ENCODE peak calls at places on chromosomes 16 and 17, in five cellular contexts. P, H, F, M and J are unnamed samples.

GRCh38 chr17:48160177-48160967 is 52.8 kb downstream of the SNX11 start:
- DNase-seq in P (peak), H (peak), F (no peak), M (no peak), J (no peak)

GRCh38 chr17:46915596-46915995 is 7.4 kb upstream of the GOSR2 start:
- DNase-seq in P (no peak), H (no peak), F (no peak), M (peak), J (no peak)

GRCh38 chr17:5499790-5500189 is 13.4 kb downstream of the MIS12 start:
- DNase-seq in P (peak), H (peak), F (peak), M (no peak), J (peak)

GRCh38 chr16:87802670-87803069 is 36.9 kb upstream of the KLHDC4 start:
- DNase-seq in P (no peak), H (no peak), F (no peak), M (no peak), J (no peak)

GRCh38 chr16:85796599-85796998 is 2.7 kb downstream of the EMC8 start:
- DNase-seq in P (no peak), H (no peak), F (no peak), M (no peak), J (no peak)

GRCh38 chr17:52201764-52202571 is 43.5 kb upstream of the CA10 start:
- DNase-seq in P (no peak), H (no peak), F (no peak), M (no peak), J (peak)

GRCh38 chr17:45784583-45785372 is 658 bp downstream of the CRHR1 start:
- DNase-seq in P (peak), H (peak), F (peak), M (no peak), J (peak)

GRCh38 chr17:8162232-8162996 is at the start of gene VAMP2:
- DNase-seq in P (no peak), H (peak), F (peak), M (peak), J (no peak)

GRCh38 chr16:84976644-84977400 is 34.5 kb downstream of the ZDHHC7 start:
- DNase-seq in P (no peak), H (no peak), F (no peak), M (no peak), J (no peak)

GRCh38 chr17:61088556-61088955 is 311.1 kb upstream of the TBX2 start:
- DNase-seq in P (no peak), H (no peak), F (peak), M (no peak), J (no peak)

GRCh38 chr17:46000757-46001156 is 1.7 kb downstream of the STH start:
- DNase-seq in P (no peak), H (no peak), F (no peak), M (no peak), J (no peak)

GRCh38 chr17:53844476-53845107 is 21.9 kb downstream of the KIF2B start:
- DNase-seq in P (no peak), H (no peak), F (no peak), M (no peak), J (no peak)

GRCh38 chr16:19389246-19389645 is 28.4 kb upstream of the TMC5 start:
- DNase-seq in P (peak), H (peak), F (no peak), M (no peak), J (peak)

GRCh38 chr16:68396481-68396880 is 51.8 kb downstream of the SMPD3 start:
- DNase-seq in P (no peak), H (no peak), F (peak), M (no peak), J (no peak)

GRCh38 chr17:21355586-21355985 is 20.6 kb upstream of the KCNJ12 start:
- DNase-seq in P (no peak), H (no peak), F (no peak), M (no peak), J (no peak)

GRCh38 chr17:7440823-7441174 is 1.5 kb downstream of the FGF11 start:
- DNase-seq in P (no peak), H (peak), F (peak), M (no peak), J (no peak)

GRCh38 chr17:27630607-27631408 is at the start of gene LGALS9:
- DNase-seq in P (no peak), H (no peak), F (peak), M (no peak), J (no peak)

GRCh38 chr17:72122002-72122310 is 1.1 kb downstream of the SOX9 start:
- DNase-seq in P (no peak), H (no peak), F (peak), M (no peak), J (no peak)

GRCh38 chr17:62898239-62898864 is 67.7 kb upstream of the TANC2 start:
- DNase-seq in P (no peak), H (no peak), F (peak), M (peak), J (no peak)

GRCh38 chr17:49013311-49014205 is 16.4 kb downstream of the IGF2BP1 start:
- DNase-seq in P (peak), H (peak), F (peak), M (no peak), J (peak)

GRCh38 chr17:2025622-2026309 is 632 bp upstream of the RTN4RL1 start:
- DNase-seq in P (peak), H (peak), F (peak), M (peak), J (peak)

GRCh38 chr17:73434154-73434553 is 122.4 kb upstream of the CDC42EP4 start:
- DNase-seq in P (no peak), H (no peak), F (no peak), M (no peak), J (no peak)

GRCh38 chr17:50981279-50981678 is 115.1 kb upstream of the TOB1 start:
- DNase-seq in P (no peak), H (no peak), F (no peak), M (no peak), J (no peak)

GRCh38 chr17:32780721-32781120 is 96.2 kb downstream of the MYO1D start:
- DNase-seq in P (no peak), H (no peak), F (no peak), M (no peak), J (no peak)

GRCh38 chr17:59837362-59838195 is 55.2 kb downstream of the TUBD1 start:
- DNase-seq in P (peak), H (peak), F (peak), M (peak), J (peak)

GRCh38 chr17:78898075-78898836 is 4.7 kb downstream of the CEP295NL start:
- DNase-seq in P (no peak), H (no peak), F (no peak), M (peak), J (no peak)

GRCh38 chr17:18226284-18226945 is 980 bp downstream of the LLGL1 start:
- DNase-seq in P (no peak), H (no peak), F (no peak), M (no peak), J (no peak)
- H2AFZ ChIP-seq in P (no peak), H (no peak), F (no peak), M (no peak), J (peak)

GRCh38 chr16:77273-77806 is 685 bp upstream of the MPG start:
- DNase-seq in P (peak), H (peak), F (peak), M (peak), J (no peak)

GRCh38 chr16:78444-79145 is 570 bp downstream of the MPG start:
- DNase-seq in P (no peak), H (no peak), F (peak), M (no peak), J (no peak)

GRCh38 chr16:76535-77272 is 1.3 kb upstream of the MPG start:
- DNase-seq in P (no peak), H (no peak), F (peak), M (peak), J (no peak)

GRCh38 chr16:77807-78443 is at the start of gene MPG:
- DNase-seq in P (peak), H (peak), F (peak), M (peak), J (peak)

GRCh38 chr16:79146-80054 is 1.4 kb downstream of the MPG start:
- DNase-seq in P (no peak), H (no peak), F (peak), M (no peak), J (no peak)
- H3K14ac ChIP-seq in P (no peak), H (no peak), F (peak), M (no peak), J (no peak)

DNA sequence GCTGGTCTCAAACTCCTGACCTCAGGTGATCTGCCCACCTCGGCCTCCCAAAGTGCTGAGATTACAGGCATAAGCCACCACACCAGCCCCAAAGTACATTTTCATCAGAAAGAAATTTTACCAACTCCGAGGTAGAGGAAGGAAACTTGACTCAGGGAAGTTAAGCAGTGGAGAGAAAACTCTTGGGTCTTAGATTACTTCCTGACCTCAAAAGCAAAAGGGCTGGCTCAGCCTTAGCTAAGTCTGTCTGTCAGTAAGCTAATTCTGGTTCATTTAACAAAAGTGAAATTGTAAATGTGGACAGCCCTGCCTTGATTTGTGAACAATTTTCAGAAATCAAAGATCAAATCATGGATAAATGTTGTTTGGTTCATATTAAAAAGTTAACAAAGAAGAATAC is 30.6 kb downstream of the MAP2K6 start:
- DNase-seq in P (no peak), H (no peak), F (no peak), M (no peak), J (no peak)
- H2BK12ac ChIP-seq in P (no peak), H (no peak), F (no peak), M (no peak), J (no peak)

DNA sequence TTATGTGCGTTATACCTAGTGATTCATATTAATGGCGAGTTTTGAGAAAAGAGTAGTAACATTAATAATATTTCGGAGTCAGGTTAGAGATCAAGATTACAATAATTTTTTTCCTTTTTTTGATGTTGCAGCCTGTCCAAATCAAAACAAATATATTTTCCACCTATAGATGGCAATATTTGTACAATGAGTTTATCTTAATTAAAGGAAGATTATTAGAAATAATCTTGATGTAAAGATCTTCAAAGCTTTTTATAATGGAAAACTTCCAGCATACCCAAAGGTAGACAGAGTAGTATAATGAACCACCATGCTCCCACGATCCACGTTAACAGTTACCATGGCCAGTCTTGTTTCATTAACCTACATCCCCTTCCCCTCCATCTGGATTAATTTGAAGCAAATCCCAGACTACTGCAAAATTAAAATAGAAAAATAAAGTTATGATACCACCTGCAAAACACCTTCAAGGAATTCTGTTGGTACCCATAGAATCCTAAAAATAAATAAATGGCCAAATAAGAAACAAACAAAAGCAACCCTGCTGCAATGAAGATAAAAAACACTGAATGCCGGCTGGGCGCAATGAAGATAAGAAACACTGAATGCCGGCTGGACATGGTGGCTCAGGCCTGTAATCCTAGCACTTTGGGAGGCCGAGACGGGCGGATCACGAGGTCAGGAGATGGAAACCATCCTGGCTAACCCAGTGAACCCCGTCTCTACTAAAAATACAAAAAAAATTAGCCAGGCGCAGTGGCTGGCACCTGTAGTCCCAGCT is 46.5 kb upstream of the GINS3 start:
- DNase-seq in P (no peak), H (no peak), F (no peak), M (no peak), J (no peak)
- H2AFZ ChIP-seq in P (no peak), H (no peak), F (no peak), M (no peak), J (no peak)

DNA sequence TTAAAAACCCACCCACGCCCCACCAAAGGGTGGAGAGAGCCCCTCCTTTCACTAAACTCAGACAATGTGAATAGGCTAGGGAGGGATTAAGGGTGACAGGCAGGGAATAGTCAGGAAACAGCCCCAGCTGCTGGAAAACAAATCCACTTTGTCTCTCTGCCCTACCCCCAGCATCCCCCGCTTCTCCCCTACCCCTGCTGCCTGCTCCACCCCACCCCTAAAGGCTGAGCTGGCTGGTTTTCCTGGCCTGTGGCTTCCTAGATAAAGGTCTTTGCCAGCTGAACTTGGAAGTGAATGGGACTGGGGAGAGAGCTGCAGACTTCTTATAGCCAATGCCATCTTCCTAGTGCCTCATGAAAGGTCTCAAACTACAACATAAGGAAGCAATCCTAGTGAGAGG is 15.0 kb downstream of the CAVIN1 start:
- DNase-seq in P (no peak), H (peak), F (no peak), M (no peak), J (no peak)
- H3K14ac ChIP-seq in P (no peak), H (no peak), F (no peak), M (no peak), J (no peak)